ENCODE peak calls at places on chromosomes 7 and 10, in eight cellular contexts. G is aorta, L is Peyer's patch, P is dorsolateral prefrontal cortex, S is RWPE1, E is tibial nerve, Z is lower lobe of right lung, O is ovary. A is an unnamed sample.
A peak's percentile ranks its signal among the peaks of the same experiment; 100 is the strongest.

GRCh38 chr10:62374862-62375710 is 917 bp downstream of the ZNF365 start:
- DNase-seq in G (no peak), L (no peak), P (no peak), S (peak; percentile 42), E (no peak), Z (no peak), O (no peak), A (no peak)

GRCh38 chr10:97333601-97334369 is 744 bp downstream of the FRAT2 start:
- DNase-seq in G (peak; percentile 82), L (peak; percentile 76), P (peak; percentile 41), S (peak; percentile 34), E (no peak), Z (peak; percentile 86), O (peak; percentile 38), A (peak; percentile 76)

GRCh38 chr10:73232887-73233286 is 14.2 kb downstream of the DNAJC9 start:
- DNase-seq in G (no peak), L (no peak), P (no peak), S (no peak), E (no peak), Z (no peak), O (no peak), A (no peak)

GRCh38 chr7:36881206-36881605 is 156.9 kb upstream of the AOAH start:
- DNase-seq in G (no peak), L (no peak), P (no peak), S (peak; percentile 4), E (no peak), Z (no peak), O (no peak), A (no peak)

GRCh38 chr7:18174996-18175395 is 147.3 kb upstream of the PRPS1L1 start:
- DNase-seq in G (no peak), L (no peak), P (no peak), S (no peak), E (no peak), Z (no peak), O (no peak), A (no peak)

GRCh38 chr7:91940572-91941341 is at the start of gene AKAP9:
- DNase-seq in G (peak; percentile 92), L (peak; percentile 94), P (peak; percentile 88), S (peak; percentile 85), E (peak; percentile 71), Z (peak; percentile 96), O (peak; percentile 86), A (peak; percentile 93)

GRCh38 chr10:1228463-1228975 is 172.3 kb downstream of the WDR37 start:
- DNase-seq in G (no peak), L (peak; percentile 14), P (no peak), S (no peak), E (no peak), Z (no peak), O (no peak), A (no peak)

GRCh38 chr7:52749880-52750279 is 285.6 kb upstream of the POM121L12 start:
- DNase-seq in G (no peak), L (no peak), P (no peak), S (no peak), E (no peak), Z (no peak), O (no peak), A (no peak)

GRCh38 chr10:99276848-99277486 is 41.3 kb upstream of the HPSE2 start:
- DNase-seq in G (no peak), L (no peak), P (no peak), S (peak; percentile 30), E (no peak), Z (no peak), O (no peak), A (no peak)

GRCh38 chr10:68550747-68551411 is 9.3 kb upstream of the TET1 start:
- DNase-seq in G (no peak), L (no peak), P (no peak), S (peak; percentile 59), E (no peak), Z (no peak), O (peak; percentile 35), A (no peak)

GRCh38 chr10:69467928-69468770 is 16.9 kb downstream of the TSPAN15 start:
- DNase-seq in G (no peak), L (no peak), P (no peak), S (no peak), E (no peak), Z (no peak), O (no peak), A (no peak)

DNA sequence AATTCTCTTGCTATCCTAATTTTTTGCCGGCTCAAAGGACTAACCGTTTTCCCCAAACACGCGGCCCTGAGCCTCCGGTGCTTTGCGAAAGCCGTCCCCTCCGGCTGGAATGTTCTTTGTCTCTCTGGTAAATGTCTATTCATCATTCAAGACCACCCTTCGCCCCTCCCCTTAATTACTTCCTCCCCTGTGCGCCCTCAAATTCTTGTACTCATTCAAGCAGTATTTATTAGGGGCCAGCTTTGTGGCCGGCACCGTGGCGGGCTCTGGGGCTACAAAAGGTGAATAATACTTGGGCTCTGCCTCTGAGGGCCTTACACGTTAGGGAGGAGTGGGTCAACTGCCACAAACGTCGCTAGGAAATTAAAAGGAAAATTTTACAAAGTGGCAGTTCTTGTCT is 1.6 kb upstream of the MEST start:
- DNase-seq in G (no peak), L (no peak), P (no peak), S (no peak), E (no peak), Z (no peak), O (no peak), A (no peak)
- H3K27ac ChIP-seq in G (no peak overlapping the region), L (no peak overlapping the region), P (peak overlapping the region; percentile 75), S (no peak overlapping the region), E (no peak overlapping the region), Z (peak overlapping the region; percentile 11), O (peak overlapping the region; percentile 27), A (no peak overlapping the region)

GRCh38 chr10:24720096-24720495 is 3.6 kb downstream of the ARHGAP21 start:
- DNase-seq in G (no peak), L (no peak), P (no peak), S (no peak), E (no peak), Z (no peak), O (no peak), A (no peak)
- H3K27ac ChIP-seq in G (no peak overlapping the region), L (no peak overlapping the region), P (peak overlapping the region; percentile 99), S (no peak overlapping the region), E (no peak overlapping the region), Z (no peak overlapping the region), O (no peak overlapping the region), A (no peak overlapping the region)

GRCh38 chr10:24713086-24713485 is 10.6 kb downstream of the ARHGAP21 start:
- DNase-seq in G (no peak), L (no peak), P (no peak), S (no peak), E (no peak), Z (no peak), O (no peak), A (no peak)
- H3K27ac ChIP-seq in G (no peak overlapping the region), L (no peak overlapping the region), P (no peak overlapping the region), S (no peak overlapping the region), E (no peak overlapping the region), Z (no peak overlapping the region), O (no peak overlapping the region), A (no peak overlapping the region)

GRCh38 chr10:93475227-93475626 is 6.9 kb downstream of the MYOF start:
- DNase-seq in G (no peak), L (no peak), P (no peak), S (no peak), E (no peak), Z (no peak), O (no peak), A (no peak)
- H3K27ac ChIP-seq in G (no peak overlapping the region), L (no peak overlapping the region), P (no peak overlapping the region), S (peak overlapping the region; percentile 74), E (no peak overlapping the region), Z (peak overlapping the region; percentile 64), O (no peak overlapping the region), A (peak overlapping the region; percentile 54)

GRCh38 chr7:130733866-130734524 is at the start of gene KLF14:
- DNase-seq in G (no peak), L (peak; percentile 61), P (no peak), S (peak; percentile 35), E (peak; percentile 13), Z (no peak), O (peak; percentile 32), A (no peak)
- H3K27ac ChIP-seq in G (no peak within 1 kb of the TSS), L (no peak within 1 kb of the TSS), P (no peak within 1 kb of the TSS), S (peak within 1 kb of the TSS; percentile 17), E (no peak within 1 kb of the TSS), Z (no peak within 1 kb of the TSS), O (no peak within 1 kb of the TSS), A (no peak within 1 kb of the TSS)

DNA sequence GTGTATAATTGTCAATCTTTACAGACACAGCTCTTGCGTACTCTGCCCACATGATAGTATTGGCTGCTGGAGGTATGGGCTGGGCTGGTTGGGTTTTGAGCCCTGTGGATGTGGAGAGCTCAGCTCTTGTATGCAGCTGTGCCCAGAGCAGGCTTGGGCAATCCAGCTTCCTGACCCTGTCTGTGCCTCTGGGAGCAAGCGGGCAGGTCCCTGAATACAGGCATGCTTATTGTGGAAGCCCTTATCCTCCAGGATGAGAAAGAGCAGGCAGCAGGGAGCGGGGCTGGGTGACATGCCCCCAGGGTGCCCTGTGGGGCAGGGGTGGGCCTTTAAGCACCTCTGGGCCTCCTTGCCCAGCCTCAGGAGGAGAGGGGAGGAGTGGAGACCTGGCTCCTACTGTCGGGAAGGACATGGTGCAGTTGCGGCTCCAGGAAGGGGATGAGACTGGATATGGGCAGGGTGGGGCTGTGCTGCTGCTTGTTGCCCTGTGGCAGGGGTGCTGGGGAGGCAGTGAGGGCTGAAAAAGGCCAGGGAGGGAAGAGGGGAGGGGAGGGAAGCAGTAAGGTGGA is 32.7 kb upstream of the SH2D4B start:
- DNase-seq in G (no peak), L (peak; percentile 58), P (no peak), S (no peak), E (no peak), Z (no peak), O (no peak), A (peak; percentile 34)
- H3K27ac ChIP-seq in G (no peak overlapping the region), L (peak overlapping the region; percentile 53), P (peak overlapping the region; percentile 85), S (peak overlapping the region; percentile 98), E (peak overlapping the region; percentile 58), Z (peak overlapping the region; percentile 74), O (peak overlapping the region; percentile 46), A (peak overlapping the region; percentile 72)

DNA sequence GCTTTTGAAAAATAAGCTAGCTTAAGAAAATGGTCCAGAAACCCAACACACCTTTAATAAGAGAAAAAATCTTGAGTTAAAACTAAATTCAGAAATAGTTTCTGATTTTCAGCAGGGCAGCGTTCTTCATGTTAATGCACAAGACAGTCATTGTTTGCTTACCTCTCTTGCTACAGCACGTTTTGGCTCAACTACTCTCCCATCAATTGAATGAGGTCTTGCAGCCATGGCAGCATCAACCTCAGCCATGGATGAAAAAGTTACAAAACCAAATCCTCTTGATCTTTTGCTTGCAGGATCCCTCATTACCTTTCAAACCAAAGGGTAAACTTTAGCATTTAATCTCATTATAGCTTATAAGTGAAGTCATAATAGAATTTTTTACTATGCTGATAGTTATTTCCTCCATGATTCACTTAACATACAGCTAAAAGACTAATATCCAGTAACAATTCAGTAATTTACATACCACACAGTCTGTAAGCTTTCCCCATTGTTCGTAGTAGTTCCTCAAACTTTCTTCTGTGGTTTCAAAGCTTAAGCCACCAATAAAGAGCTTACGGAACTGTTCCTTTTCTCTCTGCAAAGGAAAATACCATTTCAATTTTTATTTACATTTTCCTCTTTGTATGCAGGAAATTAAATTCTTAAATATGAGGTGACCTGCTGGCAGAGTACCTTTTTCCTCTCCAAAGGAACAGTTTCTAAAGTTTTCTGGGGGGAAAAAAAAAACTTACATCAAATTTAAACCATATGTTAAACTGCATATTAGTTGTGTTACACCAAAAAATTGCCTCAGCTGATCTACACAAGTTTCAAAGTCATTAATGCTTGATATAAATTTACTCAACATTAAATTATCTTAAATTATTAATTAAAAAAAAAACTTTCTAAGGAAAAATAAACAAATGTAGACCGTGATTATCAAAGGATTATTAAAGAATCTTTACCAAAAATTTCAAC is 3.1 kb downstream of the HNRNPA2B1 start:
- DNase-seq in G (no peak), L (no peak), P (no peak), S (no peak), E (no peak), Z (no peak), O (no peak), A (no peak)
- H3K27ac ChIP-seq in G (no peak overlapping the region), L (peak overlapping the region; percentile 100), P (no peak overlapping the region), S (no peak overlapping the region), E (peak overlapping the region; percentile 100), Z (peak overlapping the region; percentile 43), O (no peak overlapping the region), A (peak overlapping the region; percentile 23)